ENCODE peak calls at places on chromosomes 13 and 19, in seven cellular contexts. N is PC-9, J is fibroblast of the aortic adventitia, D is stomach, V is tibial nerve, Y is BE2C, B is GM13976. W is an unnamed sample.

GRCh38 chr13:80235559-80236296 is 105.2 kb downstream of the SPRY2 start:
- DNase-seq in N (peak; percentile 15), J (no peak), D (no peak), V (no peak), Y (no peak), B (no peak), W (no peak)

GRCh38 chr13:42812311-42812710 is 30.9 kb downstream of the FAM216B start:
- DNase-seq in N (no peak), J (peak; percentile 58), D (no peak), V (no peak), Y (no peak), B (no peak), W (no peak)

GRCh38 chr13:111114362-111115050 is 604 bp upstream of the ARHGEF7 start:
- DNase-seq in N (no peak), J (peak; percentile 19), D (no peak), V (no peak), Y (no peak), B (peak; percentile 57), W (no peak)

GRCh38 chr13:46797468-46798237 is 692 bp upstream of the ESD start:
- DNase-seq in N (no peak), J (no peak), D (no peak), V (no peak), Y (no peak), B (no peak), W (no peak)

GRCh38 chr13:76014618-76015315 is 378.6 kb downstream of the LMO7 start:
- DNase-seq in N (no peak), J (peak; percentile 36), D (no peak), V (no peak), Y (no peak), B (no peak), W (no peak)

GRCh38 chr19:43616306-43616705 is 3.1 kb downstream of the ZNF428 start:
- DNase-seq in N (no peak), J (no peak), D (no peak), V (no peak), Y (no peak), B (no peak), W (no peak)

GRCh38 chr13:114282143-114282685 is 813 bp downstream of the UPF3A start:
- DNase-seq in N (no peak), J (peak; percentile 68), D (peak; percentile 47), V (no peak), Y (peak; percentile 40), B (peak; percentile 81), W (no peak)

GRCh38 chr13:23381877-23382276 is 51.6 kb downstream of the SACS start:
- DNase-seq in N (no peak), J (no peak), D (no peak), V (no peak), Y (no peak), B (no peak), W (no peak)

GRCh38 chr19:34991542-34992333 is 8.4 kb upstream of the GRAMD1A start:
- DNase-seq in N (no peak), J (no peak), D (no peak), V (no peak), Y (no peak), B (no peak), W (no peak)

GRCh38 chr13:57424379-57424778 is 207.2 kb upstream of the PCDH17 start:
- DNase-seq in N (no peak), J (no peak), D (no peak), V (no peak), Y (no peak), B (no peak), W (no peak)

GRCh38 chr13:19864339-19865309 is 1.2 kb upstream of the ZMYM5 start:
- DNase-seq in N (peak; percentile 30), J (peak; percentile 73), D (peak; percentile 70), V (peak; percentile 56), Y (peak; percentile 78), B (peak; percentile 66), W (no peak)

GRCh38 chr19:8629996-8630683 is at the start of gene NFILZ:
- DNase-seq in N (no peak), J (no peak), D (no peak), V (no peak), Y (no peak), B (no peak), W (no peak)

GRCh38 chr13:113074401-113074800 is 31.2 kb upstream of the F7 start:
- DNase-seq in N (no peak), J (no peak), D (no peak), V (no peak), Y (no peak), B (no peak), W (no peak)

GRCh38 chr13:85816413-85816812 is 17.2 kb upstream of the SLITRK6 start:
- DNase-seq in N (no peak), J (no peak), D (no peak), V (no peak), Y (no peak), B (no peak), W (no peak)

DNA sequence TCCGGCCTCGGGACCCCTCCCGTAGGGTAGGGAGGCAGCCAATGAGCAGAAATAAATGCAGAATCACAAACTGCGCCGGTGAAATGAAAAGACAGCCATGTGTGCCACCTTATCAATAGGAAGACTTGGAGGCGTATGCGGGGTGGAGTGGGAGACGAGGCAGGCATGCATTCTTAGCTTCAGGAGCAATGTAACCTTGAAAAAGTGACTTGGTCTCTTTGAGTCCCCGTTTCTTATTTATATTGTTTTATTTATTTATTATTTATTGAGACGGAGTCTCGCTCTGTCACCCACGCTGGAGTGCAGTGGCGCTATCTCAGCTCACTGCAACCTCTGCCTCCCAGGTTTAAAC is 16.0 kb downstream of the SSC5D start:
- DNase-seq in N (no peak), J (no peak), D (no peak), V (no peak), Y (no peak), B (no peak), W (no peak)
- TF ChIP-seq CTCF in N (peak; percentile 2), J (no peak), D (no peak), V (no peak), Y (no peak), B (no peak), W (no peak)

GRCh38 chr19:12656899-12657571 is 9.5 kb downstream of the MAN2B1 start:
- DNase-seq in N (no peak), J (no peak), D (no peak), V (no peak), Y (no peak), B (no peak), W (no peak)

GRCh38 chr19:12660980-12661379 is 5.6 kb downstream of the MAN2B1 start:
- DNase-seq in N (no peak), J (no peak), D (no peak), V (no peak), Y (no peak), B (no peak), W (no peak)

GRCh38 chr19:12655546-12655945 is 11.0 kb downstream of the MAN2B1 start:
- DNase-seq in N (no peak), J (no peak), D (no peak), V (no peak), Y (no peak), B (no peak), W (no peak)

GRCh38 chr19:12652219-12652618 is 14.3 kb downstream of the MAN2B1 start:
- DNase-seq in N (no peak), J (no peak), D (no peak), V (no peak), Y (no peak), B (no peak), W (no peak)

GRCh38 chr19:12657966-12658365 is 8.6 kb downstream of the MAN2B1 start:
- DNase-seq in N (no peak), J (no peak), D (no peak), V (no peak), Y (no peak), B (no peak), W (no peak)
- TF ChIP-seq CTCF in N (no peak), J (no peak), D (no peak), V (no peak), Y (peak; percentile 8), B (no peak), W (no peak)

GRCh38 chr13:99501135-99501951 is at the start of gene TM9SF2:
- DNase-seq in N (peak; percentile 98), J (peak; percentile 98), D (peak; percentile 98), V (peak; percentile 93), Y (peak; percentile 95), B (peak; percentile 92), W (peak; percentile 95)

GRCh38 chr13:99500839-99501134 is 485 bp upstream of the TM9SF2 start:
- DNase-seq in N (no peak), J (no peak), D (no peak), V (no peak), Y (no peak), B (no peak), W (no peak)

GRCh38 chr13:99496322-99497142 is 4.7 kb upstream of the TM9SF2 start:
- DNase-seq in N (peak; percentile 75), J (peak; percentile 89), D (peak; percentile 81), V (no peak), Y (peak; percentile 54), B (no peak), W (peak; percentile 49)

GRCh38 chr13:99495478-99496321 is 5.6 kb upstream of the TM9SF2 start:
- DNase-seq in N (no peak), J (peak; percentile 36), D (no peak), V (no peak), Y (no peak), B (no peak), W (no peak)

DNA sequence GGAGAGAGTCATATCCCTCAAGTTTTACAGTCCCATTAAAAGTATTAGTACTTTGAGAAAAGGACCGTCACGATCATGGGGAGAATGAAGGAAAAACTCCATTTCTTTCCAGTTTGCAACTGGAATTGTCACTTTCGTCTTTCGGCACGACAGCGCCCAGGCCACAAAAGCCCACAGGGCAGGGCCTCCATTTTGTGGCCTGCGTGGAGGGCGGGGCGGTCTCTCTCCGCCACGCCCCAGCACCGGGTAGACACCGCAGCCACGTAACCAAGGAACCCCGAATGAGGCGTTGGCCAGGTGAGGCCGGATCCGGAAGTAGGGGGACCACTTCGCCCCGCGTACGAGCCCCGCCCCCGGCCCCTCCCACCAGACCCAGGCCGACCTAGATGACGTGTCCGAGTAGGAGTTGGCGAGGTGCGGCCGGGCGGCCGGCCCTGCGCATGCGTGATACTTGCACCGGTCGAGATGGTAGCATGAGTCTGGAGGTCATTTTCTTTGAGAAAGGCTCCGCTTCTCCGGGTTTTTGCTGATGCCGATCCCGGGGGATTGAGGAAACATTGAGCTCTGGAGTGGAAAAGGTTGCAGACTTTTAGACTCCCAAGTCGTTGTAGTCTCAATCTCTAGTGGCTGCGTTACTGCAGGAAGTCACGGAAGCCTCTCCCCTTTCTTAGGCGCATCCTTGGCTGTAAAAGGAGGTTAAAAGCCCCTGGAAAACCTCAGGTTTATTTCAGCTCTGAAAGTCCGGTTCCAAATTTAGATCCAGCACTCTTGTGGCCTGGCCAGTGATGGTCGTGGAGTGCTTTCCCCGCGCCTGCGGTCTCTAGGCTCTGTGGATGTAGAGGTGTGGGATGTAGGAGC is 2.7 kb upstream of the TM9SF2 start:
- DNase-seq in N (peak; percentile 98), J (peak; percentile 97), D (peak; percentile 98), V (peak; percentile 87), Y (peak; percentile 97), B (peak; percentile 97), W (peak; percentile 93)
- TF ChIP-seq CTCF in N (no peak), J (no peak), D (no peak), V (peak; percentile 36), Y (no peak), B (no peak), W (no peak)

GRCh38 chr19:41000310-41000737 is 9.2 kb downstream of the CYP2B6 start:
- DNase-seq in N (peak; percentile 68), J (no peak), D (peak; percentile 61), V (no peak), Y (no peak), B (no peak), W (no peak)

GRCh38 chr19:41001243-41001971 is 10.3 kb downstream of the CYP2B6 start:
- DNase-seq in N (no peak), J (no peak), D (no peak), V (no peak), Y (no peak), B (no peak), W (no peak)
- TF ChIP-seq CTCF in N (no peak), J (no peak), D (no peak), V (no peak), Y (no peak), B (no peak), W (no peak)

GRCh38 chr13:30892966-30893365 is 13.1 kb upstream of the MEDAG start:
- DNase-seq in N (no peak), J (peak; percentile 81), D (no peak), V (no peak), Y (peak; percentile 65), B (no peak), W (no peak)
- TF ChIP-seq CTCF in N (peak; percentile 63), J (peak; percentile 81), D (no peak), V (no peak), Y (peak; percentile 65), B (no peak), W (peak; percentile 46)

W was measured in AG09319.